ENCODE peak calls at places on chromosomes 1 and 21, in six cellular contexts. Q is bronchial epithelial cell, V is tibial nerve, L is GM10248, R is AG10803, K is astrocyte of the spinal cord. G is an unnamed sample.

GRCh38 chr1:173400387-173400995 is 76.6 kb upstream of the PRDX6 start:
- DNase-seq in R (no peak), Q (no peak), K (no peak), L (no peak), V (no peak), G (no peak)

GRCh38 chr1:213249395-213249794 is 198.4 kb downstream of the RPS6KC1 start:
- DNase-seq in V (no peak), R (no peak), L (no peak), Q (no peak), K (no peak), G (no peak)

GRCh38 chr1:201266774-201267173 is 16.5 kb upstream of the PKP1 start:
- DNase-seq in L (no peak), R (peak), K (peak), Q (peak), V (no peak), G (no peak)

GRCh38 chr1:71557138-71557537 is 476.3 kb upstream of the ZRANB2 start:
- DNase-seq in L (no peak), K (no peak), V (no peak), Q (no peak), R (no peak), G (no peak)

GRCh38 chr1:198686069-198686728 is 47.4 kb downstream of the PTPRC start:
- DNase-seq in K (peak), V (no peak), R (peak), L (no peak), Q (peak), G (no peak)

GRCh38 chr1:28144203-28145135 is 32.0 kb downstream of the PTAFR start:
- DNase-seq in L (peak), R (peak), V (no peak), Q (peak), K (peak), G (no peak)

GRCh38 chr1:25523512-25523911 is 19.9 kb upstream of the LDLRAP1 start:
- DNase-seq in Q (no peak), L (no peak), K (no peak), V (no peak), R (no peak), G (no peak)

GRCh38 chr21:29078884-29079765 is 5.7 kb upstream of the CCT8 start:
- DNase-seq in K (peak), L (no peak), R (no peak), V (no peak), Q (no peak), G (no peak)

DNA sequence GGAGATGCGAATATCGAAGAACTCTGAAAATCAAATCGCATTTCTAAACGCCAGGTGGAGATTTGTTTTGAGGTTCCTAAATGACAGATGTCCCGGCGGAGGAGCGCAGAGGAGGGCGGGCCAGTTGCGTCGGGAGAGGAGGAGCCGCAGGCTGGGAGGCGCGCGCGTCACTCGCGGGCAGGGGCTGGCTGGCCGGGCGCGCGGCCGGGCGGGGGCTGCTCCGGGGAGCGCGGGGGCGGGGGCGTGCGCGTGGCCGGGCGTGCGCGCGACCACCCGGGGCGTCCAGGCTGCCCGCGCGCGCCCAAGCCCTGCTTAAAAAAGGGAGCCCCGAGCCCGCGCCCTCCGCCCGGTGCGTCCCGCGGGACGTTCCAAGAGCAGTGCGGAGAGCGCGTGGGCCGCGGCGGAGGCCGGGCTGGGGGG is 47.3 kb downstream of the H3-3A start:
- DNase-seq in L (peak), K (peak), V (peak), Q (peak), R (peak), G (peak)
- TF ChIP-seq CTCF in L (no peak), K (no peak), V (no peak), Q (no peak), R (no peak), G (no peak)

GRCh38 chr1:45230537-45230936 is 24.1 kb upstream of the ZSWIM5 start:
- DNase-seq in R (no peak), K (no peak), V (no peak), Q (peak), L (no peak), G (no peak)
- TF ChIP-seq CTCF in R (no peak), K (no peak), V (no peak), Q (peak), L (no peak), G (no peak)

GRCh38 chr1:29713857-29714256 is 477.5 kb downstream of the PTPRU start:
- DNase-seq in K (peak), Q (peak), L (no peak), V (no peak), R (peak), G (no peak)
- TF ChIP-seq CTCF in K (peak), Q (peak), L (no peak), V (no peak), R (peak), G (no peak)

GRCh38 chr1:206860165-206860564 is 5.3 kb upstream of the IL20 start:
- DNase-seq in V (no peak), L (no peak), Q (no peak), R (no peak), K (no peak), G (no peak)

GRCh38 chr1:206859082-206859491 is 6.3 kb upstream of the IL20 start:
- DNase-seq in Q (peak), R (no peak), K (no peak), V (no peak), L (no peak), G (no peak)

GRCh38 chr1:206855863-206856262 is 9.6 kb upstream of the IL20 start:
- DNase-seq in V (no peak), L (no peak), R (no peak), K (no peak), Q (no peak), G (no peak)

GRCh38 chr1:206854401-206855129 is 10.9 kb upstream of the IL20 start:
- DNase-seq in V (no peak), K (peak), R (no peak), L (no peak), Q (no peak), G (no peak)

DNA sequence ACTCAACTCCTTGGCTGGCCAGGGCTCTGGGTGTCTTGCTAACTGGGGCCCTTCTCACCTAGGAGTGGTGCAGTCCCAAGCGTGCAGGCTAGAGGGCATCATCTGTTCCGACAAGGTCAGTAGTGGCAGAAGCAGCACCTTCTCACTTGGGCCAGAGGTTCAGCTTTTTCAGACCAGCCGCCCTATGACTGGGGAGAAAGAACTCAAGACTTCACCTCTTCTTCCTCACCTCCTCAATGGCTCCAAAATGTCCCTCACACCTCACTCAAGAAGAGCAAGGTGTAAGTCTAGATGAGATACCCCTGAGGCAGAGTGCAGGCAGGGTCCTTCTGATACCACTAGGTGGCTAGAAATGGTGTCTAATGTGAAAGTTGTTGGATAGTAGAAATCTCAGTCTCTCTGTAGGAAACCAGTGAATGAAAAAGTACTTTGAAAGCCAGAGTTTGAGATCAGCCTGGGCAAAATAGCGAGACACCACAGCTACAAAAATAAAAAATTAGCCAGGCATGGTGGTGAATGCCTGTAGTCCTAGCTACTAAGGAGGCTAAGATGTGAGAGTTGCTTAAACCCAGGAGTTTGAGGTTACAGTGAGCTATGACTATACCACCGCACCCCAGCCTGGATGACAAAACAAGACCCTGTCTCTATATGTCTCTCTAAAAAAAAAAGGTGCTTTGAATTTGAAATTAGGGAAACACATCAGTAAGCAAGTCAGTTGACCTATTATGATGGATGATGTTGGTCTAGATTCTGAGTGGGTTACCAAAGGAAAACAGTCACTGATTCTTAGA is 8.6 kb upstream of the IL20 start:
- DNase-seq in K (no peak), V (no peak), Q (no peak), R (no peak), L (no peak), G (no peak)
- TF ChIP-seq CTCF in K (peak), V (no peak), Q (no peak), R (peak), L (no peak), G (no peak)

GRCh38 chr1:204974326-204974725 is 68.7 kb upstream of the CNTN2 start:
- DNase-seq in L (no peak), Q (no peak), K (no peak), R (no peak), V (no peak), G (no peak)
- TF ChIP-seq CTCF in L (no peak), Q (no peak), K (no peak), R (no peak), V (no peak), G (no peak)

DNA sequence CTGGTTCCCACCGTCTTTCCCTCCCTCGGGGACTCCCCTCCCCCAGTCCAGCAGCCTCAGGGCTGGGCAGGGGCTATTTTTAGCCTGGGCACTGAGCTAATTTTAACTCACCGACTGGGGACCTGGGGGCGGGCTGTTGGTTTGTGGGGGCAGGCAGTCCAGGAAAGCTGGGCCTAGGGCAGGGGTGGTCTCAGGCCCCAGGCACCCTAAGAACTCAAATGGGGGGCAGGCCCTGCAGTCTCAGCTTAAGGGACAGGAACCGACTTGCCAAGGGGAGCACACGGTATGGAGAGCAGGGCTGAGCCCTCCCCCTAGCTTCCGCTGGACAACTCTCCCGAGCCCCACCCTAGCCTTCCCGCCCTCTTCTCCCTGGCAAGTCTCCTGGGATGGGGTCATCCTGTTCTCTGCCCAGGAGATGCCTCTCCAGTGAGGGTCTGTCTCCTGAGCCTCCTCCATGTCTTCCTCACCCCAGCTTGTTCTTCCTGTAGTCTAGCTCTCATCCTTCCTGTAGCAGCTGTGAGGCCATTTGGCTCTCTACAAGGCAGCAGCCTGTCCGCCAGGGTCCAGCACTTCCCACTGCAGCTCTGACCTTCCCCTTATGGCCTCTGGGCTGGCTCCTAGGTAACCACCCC is 10.1 kb downstream of the MEF2D start:
- DNase-seq in Q (no peak), V (no peak), L (no peak), K (no peak), R (no peak), G (no peak)
- TF ChIP-seq CTCF in Q (no peak), V (peak), L (no peak), K (peak), R (peak), G (no peak)

GRCh38 chr1:70353038-70353437 is 1.5 kb downstream of the ANKRD13C start:
- DNase-seq in R (no peak), Q (no peak), L (no peak), V (no peak), K (no peak), G (no peak)

GRCh38 chr1:70355111-70355407 is 537 bp upstream of the ANKRD13C start:
- DNase-seq in R (no peak), V (no peak), L (no peak), Q (no peak), K (no peak), G (no peak)

GRCh38 chr1:70358921-70359564 is 4.5 kb upstream of the ANKRD13C start:
- DNase-seq in L (peak), Q (peak), K (peak), R (peak), V (no peak), G (no peak)

GRCh38 chr1:70353641-70354331 is 736 bp downstream of the ANKRD13C start:
- DNase-seq in V (no peak), R (peak), L (peak), Q (peak), K (peak), G (no peak)

DNA sequence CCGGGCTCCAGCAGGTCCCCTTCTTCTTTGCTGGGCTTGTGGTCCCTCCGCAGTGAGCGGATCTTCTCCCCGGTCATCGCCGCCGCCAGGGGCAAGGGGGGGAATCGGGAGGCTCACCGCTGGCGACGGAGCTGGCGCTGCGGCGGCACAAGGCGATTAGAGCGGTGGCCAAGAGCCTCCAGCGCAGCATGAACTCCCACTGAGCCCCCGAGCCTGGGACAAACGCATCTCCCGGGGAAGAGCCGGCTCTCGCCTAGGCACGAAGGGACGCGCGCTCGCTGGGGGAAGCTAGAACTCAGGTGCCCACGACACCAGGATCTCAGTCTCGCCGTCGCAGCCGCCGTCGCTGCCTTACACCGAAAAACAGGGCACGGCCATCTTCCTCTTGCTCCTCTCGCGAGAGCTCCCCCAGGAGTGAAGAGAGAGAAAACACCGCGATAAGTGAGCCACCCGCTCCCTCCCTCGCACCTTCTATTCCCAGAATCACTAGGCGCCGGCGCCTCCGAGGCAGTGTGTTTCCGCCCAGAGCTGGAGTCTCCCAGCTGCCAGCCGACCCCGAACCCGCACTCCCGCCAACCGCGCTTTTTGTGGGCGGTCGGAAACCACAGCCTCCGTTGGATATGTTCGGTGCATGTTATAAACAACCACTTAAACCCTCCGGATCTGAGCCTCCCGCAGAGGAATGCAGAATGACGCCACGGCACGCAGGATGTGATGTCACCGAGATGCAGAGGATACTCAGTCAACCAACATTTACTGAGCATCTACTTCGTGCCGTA is at the start of gene ANKRD13C:
- DNase-seq in R (peak), V (peak), K (peak), L (peak), Q (peak), G (peak)
- TF ChIP-seq CTCF in R (peak), V (no peak), K (no peak), L (peak), Q (no peak), G (no peak)

GRCh38 chr1:218837051-218837450 is 336.6 kb upstream of the LYPLAL1 start:
- DNase-seq in Q (no peak), R (peak), V (no peak), K (peak), L (no peak), G (no peak)
- TF ChIP-seq CTCF in Q (no peak), R (no peak), V (no peak), K (no peak), L (no peak), G (no peak)

GRCh38 chr21:32412998-32413504 is 545 bp downstream of the EVA1C start:
- DNase-seq in R (no peak), K (peak), V (peak), L (no peak), Q (peak), G (no peak)
- TF ChIP-seq CTCF in R (no peak), K (peak), V (no peak), L (no peak), Q (peak), G (no peak)